ENCODE peak calls at places on chromosomes 6 and 20, in nine cellular contexts. O is aorta; G is IMR-90; D is ovary; T is SJSA1; Y is Peyer's patch; I is CD8-positive, alpha-beta T cell; C is heart left ventricle; X is small intestine. E is an unnamed sample.
A peak's percentile ranks its signal among the peaks of the same experiment; 100 is the strongest.

GRCh38 chr6:52554684-52555280 is 22.1 kb downstream of the TRAM2 start:
- DNase-seq in O (no peak), G (no peak), D (no peak), T (no peak), Y (no peak), I (no peak), C (no peak), X (no peak), E (no peak)

GRCh38 chr6:110039996-110040383 is 61.9 kb downstream of the GPR6 start:
- DNase-seq in O (no peak), G (peak; percentile 9), D (peak; percentile 24), T (no peak), Y (peak; percentile 51), I (peak; percentile 34), C (no peak), X (peak; percentile 48), E (no peak)

GRCh38 chr20:44448753-44449546 is 26.7 kb upstream of the TTPAL start:
- DNase-seq in O (no peak), G (no peak), D (no peak), T (no peak), Y (no peak), I (no peak), C (no peak), X (no peak), E (peak; percentile 39)

GRCh38 chr6:81997091-81997926 is 244.8 kb upstream of the TENT5A start:
- DNase-seq in O (no peak), G (peak; percentile 88), D (no peak), T (peak; percentile 61), Y (no peak), I (no peak), C (no peak), X (no peak), E (no peak)

GRCh38 chr6:131628726-131629125 is 684 bp upstream of the MED23 start:
- DNase-seq in O (no peak), G (no peak), D (no peak), T (peak; percentile 10), Y (no peak), I (no peak), C (no peak), X (no peak), E (no peak)

GRCh38 chr6:22892452-22892851 is 323.1 kb downstream of the HDGFL1 start:
- DNase-seq in O (no peak), G (peak; percentile 99), D (no peak), T (peak; percentile 74), Y (no peak), I (no peak), C (no peak), X (no peak), E (no peak)

GRCh38 chr6:27768556-27768955 is 143.6 kb downstream of the OR2B2 start:
- DNase-seq in O (no peak), G (no peak), D (no peak), T (no peak), Y (no peak), I (no peak), C (no peak), X (no peak), E (no peak)

GRCh38 chr6:45741437-45742166 is 274.1 kb downstream of the CLIC5 start:
- DNase-seq in O (no peak), G (peak; percentile 44), D (no peak), T (peak; percentile 44), Y (peak; percentile 49), I (no peak), C (no peak), X (no peak), E (peak; percentile 58)

GRCh38 chr6:5151295-5151954 is 66.3 kb downstream of the PPP1R3G start:
- DNase-seq in O (no peak), G (no peak), D (no peak), T (no peak), Y (no peak), I (no peak), C (no peak), X (peak; percentile 12), E (no peak)

GRCh38 chr6:110389689-110390382 is 25.5 kb downstream of the DDO start:
- DNase-seq in O (no peak), G (no peak), D (no peak), T (no peak), Y (no peak), I (no peak), C (no peak), X (peak; percentile 5), E (no peak)

GRCh38 chr6:35259946-35260626 is 551 bp downstream of the ZNF76 start:
- DNase-seq in O (peak; percentile 82), G (peak; percentile 16), D (peak; percentile 69), T (peak; percentile 25), Y (peak; percentile 77), I (peak; percentile 57), C (peak; percentile 81), X (peak; percentile 58), E (peak; percentile 69)

GRCh38 chr20:2596673-2597279 is 55.7 kb upstream of the NOP56 start:
- DNase-seq in O (no peak), G (peak; percentile 5), D (no peak), T (no peak), Y (no peak), I (no peak), C (no peak), X (peak; percentile 20), E (no peak)

GRCh38 chr20:47686545-47686944 is 98.7 kb downstream of the SULF2 start:
- DNase-seq in O (peak; percentile 73), G (peak; percentile 80), D (no peak), T (no peak), Y (no peak), I (no peak), C (peak; percentile 13), X (no peak), E (peak; percentile 89)
- H3K27ac ChIP-seq in O (no peak overlapping the region), G (no peak overlapping the region), D (no peak overlapping the region), T (no peak overlapping the region), Y (no peak overlapping the region), I (no peak overlapping the region), C (no peak overlapping the region), X (no peak overlapping the region), E (peak overlapping the region; percentile 35)

DNA sequence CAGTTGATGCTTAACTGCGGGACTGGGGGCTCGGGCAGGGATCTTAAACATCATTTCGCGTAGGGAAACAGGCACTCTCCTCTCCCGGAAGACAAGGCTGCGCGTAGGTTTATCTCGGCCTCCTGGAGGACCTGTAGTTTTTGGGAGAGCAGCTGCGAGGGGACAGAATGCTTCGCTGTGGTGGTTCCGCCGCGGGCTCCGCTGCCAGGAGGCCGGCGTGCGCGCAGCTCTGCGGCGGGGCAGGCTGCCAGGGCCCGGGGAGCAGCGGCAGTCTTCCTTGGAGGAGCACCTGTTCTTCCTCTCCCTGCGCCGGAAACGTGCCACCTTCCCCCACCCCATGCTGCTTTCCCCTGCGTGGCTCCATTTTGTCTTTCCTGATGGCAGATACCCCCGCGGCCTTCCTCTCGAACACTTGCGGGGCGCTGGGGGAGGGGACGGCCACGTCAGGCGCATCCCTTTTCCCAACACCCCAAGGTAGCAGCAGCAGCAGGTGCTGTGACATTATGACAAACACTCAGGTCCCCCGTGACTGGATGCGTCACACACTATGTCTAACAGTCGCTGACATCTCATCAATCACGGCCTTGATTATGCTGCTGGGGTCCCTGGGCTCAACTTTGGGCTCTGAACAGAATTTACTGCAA is 230.7 kb upstream of the BTBD3 start:
- DNase-seq in O (no peak), G (peak; percentile 1), D (no peak), T (no peak), Y (no peak), I (no peak), C (peak; percentile 40), X (peak; percentile 11), E (no peak)
- H3K4me3 ChIP-seq in O (peak overlapping the region; percentile 11), G (peak overlapping the region; percentile 13), D (peak overlapping the region; percentile 26), T (no peak overlapping the region), Y (no peak overlapping the region), I (no peak overlapping the region), C (peak overlapping the region; percentile 43), X (no peak overlapping the region), E (no peak overlapping the region)

GRCh38 chr20:20017852-20018245 is 687 bp downstream of the NAA20 start:
- DNase-seq in O (no peak), G (no peak), D (no peak), T (no peak), Y (no peak), I (no peak), C (no peak), X (no peak), E (peak; percentile 32)
- H3K27ac ChIP-seq in O (no peak overlapping the region), G (peak overlapping the region; percentile 58), D (no peak overlapping the region), T (peak overlapping the region; percentile 26), Y (peak overlapping the region; percentile 54), I (peak overlapping the region; percentile 82), C (peak overlapping the region; percentile 78), X (no peak overlapping the region), E (peak overlapping the region; percentile 68)

GRCh38 chr20:63639093-63639860 is 12.4 kb upstream of the GMEB2 start:
- DNase-seq in O (no peak), G (no peak), D (no peak), T (no peak), Y (peak; percentile 92), I (peak; percentile 79), C (peak; percentile 74), X (peak; percentile 45), E (no peak)

GRCh38 chr20:63641792-63642517 is 11.3 kb downstream of the STMN3 start:
- DNase-seq in O (peak; percentile 89), G (peak; percentile 62), D (peak; percentile 89), T (no peak), Y (peak; percentile 93), I (peak; percentile 98), C (peak; percentile 87), X (peak; percentile 89), E (peak; percentile 54)

GRCh38 chr20:63641146-63641791 is 12.0 kb downstream of the STMN3 start:
- DNase-seq in O (peak; percentile 63), G (no peak), D (no peak), T (no peak), Y (peak; percentile 55), I (peak; percentile 35), C (no peak), X (peak; percentile 31), E (no peak)

GRCh38 chr20:63642518-63643247 is 10.5 kb downstream of the STMN3 start:
- DNase-seq in O (no peak), G (no peak), D (peak; percentile 35), T (no peak), Y (no peak), I (no peak), C (no peak), X (no peak), E (no peak)

GRCh38 chr20:63640086-63640485 is 13.1 kb downstream of the STMN3 start:
- DNase-seq in O (no peak), G (no peak), D (no peak), T (no peak), Y (no peak), I (no peak), C (no peak), X (no peak), E (no peak)
- H3K4me3 ChIP-seq in O (no peak overlapping the region), G (no peak overlapping the region), D (no peak overlapping the region), T (no peak overlapping the region), Y (peak overlapping the region; percentile 62), I (peak overlapping the region; percentile 86), C (peak overlapping the region; percentile 75), X (no peak overlapping the region), E (no peak overlapping the region)